ENCODE peak calls at places on chromosomes 13 and 19, in nine cellular contexts. W is NCI-H1436; H is stimulated activated CD8-positive, alpha-beta memory T cell treated with anti-CD3 and anti-CD28 coated beads, Interleukin-4, amount 100 ng/mL, for 24 hours; T is T-helper 17 cell; Z is omental fat pad; F is effector memory CD8-positive, alpha-beta T cell; M is T-cell; C is hypothalamus; Q is iris pigment epithelial cell. V is an unnamed sample.
A peak's percentile ranks its signal among the peaks of the same experiment; 100 is the strongest.

GRCh38 chr13:75347925-75348324 is 134.0 kb downstream of the TBC1D4 start:
- DNase-seq in W (no peak), H (no peak), T (no peak), Z (no peak), F (no peak), M (no peak), C (no peak), Q (no peak), V (no peak)

GRCh38 chr13:40243047-40243446 is 423.4 kb downstream of the FOXO1 start:
- DNase-seq in W (no peak), H (no peak), T (no peak), Z (no peak), F (no peak), M (no peak), C (no peak), Q (no peak), V (no peak)

GRCh38 chr13:42667638-42668037 is 93.7 kb downstream of the TNFSF11 start:
- DNase-seq in W (no peak), H (no peak), T (no peak), Z (no peak), F (no peak), M (no peak), C (no peak), Q (no peak), V (no peak)

GRCh38 chr13:94656766-94657165 is 55.1 kb downstream of the GPR180 start:
- DNase-seq in W (no peak), H (no peak), T (no peak), Z (no peak), F (no peak), M (no peak), C (no peak), Q (peak; percentile 97), V (no peak)

GRCh38 chr19:40539070-40539469 is 37.6 kb upstream of the SHKBP1 start:
- DNase-seq in W (no peak), H (no peak), T (no peak), Z (no peak), F (no peak), M (no peak), C (no peak), Q (no peak), V (no peak)

GRCh38 chr13:31282741-31283455 is 83.1 kb downstream of the B3GLCT start:
- DNase-seq in W (no peak), H (no peak), T (no peak), Z (no peak), F (no peak), M (no peak), C (no peak), Q (no peak), V (no peak)

GRCh38 chr13:37642201-37642600 is 43.6 kb upstream of the POSTN start:
- DNase-seq in W (no peak), H (no peak), T (no peak), Z (no peak), F (no peak), M (no peak), C (no peak), Q (no peak), V (no peak)

GRCh38 chr19:31064486-31064885 is 284.8 kb downstream of the TSHZ3 start:
- DNase-seq in W (no peak), H (no peak), T (no peak), Z (no peak), F (no peak), M (no peak), C (no peak), Q (no peak), V (no peak)

GRCh38 chr13:85693889-85694511 is 105.2 kb downstream of the SLITRK6 start:
- DNase-seq in W (no peak), H (no peak), T (no peak), Z (no peak), F (no peak), M (no peak), C (no peak), Q (peak; percentile 15), V (no peak)

GRCh38 chr13:68176486-68176885 is 946.4 kb upstream of the PCDH9 start:
- DNase-seq in W (no peak), H (no peak), T (no peak), Z (no peak), F (no peak), M (no peak), C (no peak), Q (peak; percentile 84), V (no peak)

GRCh38 chr19:13965926-13966683 is 13.8 kb downstream of the DCAF15 start:
- DNase-seq in W (no peak), H (no peak), T (no peak), Z (no peak), F (no peak), M (no peak), C (no peak), Q (no peak), V (no peak)

GRCh38 chr19:16244091-16244490 is 46.4 kb downstream of the AP1M1 start:
- DNase-seq in W (no peak), H (no peak), T (no peak), Z (no peak), F (no peak), M (no peak), C (no peak), Q (peak; percentile 84), V (no peak)

GRCh38 chr13:40318366-40318765 is 348.1 kb downstream of the FOXO1 start:
- DNase-seq in W (peak; percentile 6), H (no peak), T (no peak), Z (no peak), F (no peak), M (no peak), C (no peak), Q (peak; percentile 12), V (no peak)

GRCh38 chr13:31922724-31923123 is 108.8 kb upstream of the FRY start:
- DNase-seq in W (no peak), H (no peak), T (no peak), Z (no peak), F (no peak), M (no peak), C (no peak), Q (no peak), V (no peak)